ENCODE peak calls at places on chromosomes 6 and 20, in four cellular contexts. One of them, this sample, is unnamed.

GRCh38 chr6:46876126-46876525 is 45.6 kb downstream of the ADGRF5 start:
- DNase-seq in heart left ventricle: peak
- DNase-seq in sigmoid colon: no peak
- DNase-seq in stomach: peak
- DNase-seq in this sample: no peak

GRCh38 chr20:4950437-4950836 is 50.9 kb downstream of the SLC23A2 start:
- DNase-seq in sigmoid colon: no peak
- DNase-seq in heart left ventricle: no peak
- DNase-seq in stomach: no peak
- DNase-seq in this sample: no peak

GRCh38 chr6:6469074-6469473 is 119.4 kb upstream of the LY86 start:
- DNase-seq in sigmoid colon: no peak
- DNase-seq in heart left ventricle: no peak
- DNase-seq in stomach: no peak
- DNase-seq in this sample: no peak

GRCh38 chr6:82348130-82348529 is 15.5 kb upstream of the TPBG start:
- DNase-seq in stomach: no peak
- DNase-seq in sigmoid colon: no peak
- DNase-seq in heart left ventricle: no peak
- DNase-seq in this sample: no peak

GRCh38 chr20:10179574-10180298 is 38.9 kb upstream of the SNAP25 start:
- DNase-seq in heart left ventricle: no peak
- DNase-seq in stomach: no peak
- DNase-seq in sigmoid colon: no peak
- DNase-seq in this sample: no peak

GRCh38 chr20:10461495-10461894 is 26.4 kb downstream of the SLX4IP start:
- DNase-seq in sigmoid colon: no peak
- DNase-seq in heart left ventricle: no peak
- DNase-seq in stomach: no peak
- DNase-seq in this sample: no peak

GRCh38 chr20:62815066-62815991 is 1.5 kb upstream of the COL9A3 start:
- DNase-seq in sigmoid colon: no peak
- DNase-seq in heart left ventricle: no peak
- DNase-seq in stomach: no peak
- DNase-seq in this sample: no peak

GRCh38 chr6:148524976-148525375 is 182.3 kb downstream of the SASH1 start:
- DNase-seq in stomach: no peak
- DNase-seq in heart left ventricle: no peak
- DNase-seq in sigmoid colon: no peak
- DNase-seq in this sample: no peak

GRCh38 chr6:133114973-133115372 is 126.2 kb upstream of the EYA4 start:
- DNase-seq in heart left ventricle: no peak
- DNase-seq in sigmoid colon: no peak
- DNase-seq in stomach: no peak
- DNase-seq in this sample: no peak

GRCh38 chr6:42099340-42100028 is 42.9 kb downstream of the C6orf132 start:
- DNase-seq in heart left ventricle: no peak
- DNase-seq in sigmoid colon: no peak
- DNase-seq in stomach: peak
- DNase-seq in this sample: no peak

GRCh38 chr6:132298344-132298949 is 102.8 kb downstream of the MOXD1 start:
- DNase-seq in stomach: peak
- DNase-seq in sigmoid colon: no peak
- DNase-seq in heart left ventricle: no peak
- DNase-seq in this sample: no peak

GRCh38 chr6:25169551-25170335 is 109.4 kb upstream of the CARMIL1 start:
- DNase-seq in sigmoid colon: no peak
- DNase-seq in stomach: no peak
- DNase-seq in heart left ventricle: no peak
- DNase-seq in this sample: no peak

GRCh38 chr20:21303872-21304586 is 898 bp downstream of the XRN2 start:
- DNase-seq in stomach: no peak
- DNase-seq in heart left ventricle: no peak
- DNase-seq in sigmoid colon: no peak
- DNase-seq in this sample: no peak

GRCh38 chr6:4970739-4971395 is 33.0 kb downstream of the RPP40 start:
- DNase-seq in sigmoid colon: no peak
- DNase-seq in heart left ventricle: no peak
- DNase-seq in stomach: no peak
- DNase-seq in this sample: no peak

GRCh38 chr20:51381557-51381956 is 161.0 kb downstream of the NFATC2 start:
- DNase-seq in sigmoid colon: peak
- DNase-seq in stomach: no peak
- DNase-seq in heart left ventricle: no peak
- DNase-seq in this sample: no peak

GRCh38 chr6:74366634-74367033 is 670.6 kb downstream of the CD109 start:
- DNase-seq in stomach: no peak
- DNase-seq in heart left ventricle: no peak
- DNase-seq in sigmoid colon: no peak
- DNase-seq in this sample: no peak

GRCh38 chr6:15501806-15502450 is 160.9 kb downstream of the DTNBP1 start:
- DNase-seq in stomach: no peak
- DNase-seq in heart left ventricle: no peak
- DNase-seq in sigmoid colon: peak
- DNase-seq in this sample: no peak

GRCh38 chr20:32563311-32564272 is 21.5 kb downstream of the NOL4L start:
- DNase-seq in heart left ventricle: no peak
- DNase-seq in stomach: no peak
- DNase-seq in sigmoid colon: no peak
- DNase-seq in this sample: no peak

GRCh38 chr20:19249515-19249914 is 37.1 kb downstream of the SLC24A3 start:
- DNase-seq in heart left ventricle: no peak
- DNase-seq in stomach: no peak
- DNase-seq in sigmoid colon: no peak
- DNase-seq in this sample: no peak

GRCh38 chr6:137097057-137097456 is 52.3 kb upstream of the IL20RA start:
- DNase-seq in heart left ventricle: no peak
- DNase-seq in stomach: no peak
- DNase-seq in sigmoid colon: no peak
- DNase-seq in this sample: no peak

GRCh38 chr6:164640946-164641345 is 668.5 kb downstream of the C6orf118 start:
- DNase-seq in sigmoid colon: no peak
- DNase-seq in heart left ventricle: no peak
- DNase-seq in stomach: no peak
- DNase-seq in this sample: no peak

GRCh38 chr6:90947184-90948064 is 360.6 kb upstream of the MAP3K7 start:
- DNase-seq in sigmoid colon: no peak
- DNase-seq in stomach: no peak
- DNase-seq in heart left ventricle: no peak
- DNase-seq in this sample: no peak

GRCh38 chr6:17737704-17738252 is 31.1 kb upstream of the NUP153 start:
- DNase-seq in sigmoid colon: no peak
- DNase-seq in stomach: no peak
- DNase-seq in heart left ventricle: no peak
- DNase-seq in this sample: no peak

GRCh38 chr6:2020909-2021308 is 224.5 kb downstream of the GMDS start:
- DNase-seq in stomach: no peak
- DNase-seq in sigmoid colon: no peak
- DNase-seq in heart left ventricle: no peak
- DNase-seq in this sample: no peak

GRCh38 chr6:146913842-146914562 is 290.2 kb upstream of the STXBP5 start:
- DNase-seq in sigmoid colon: peak
- DNase-seq in heart left ventricle: peak
- DNase-seq in stomach: peak
- DNase-seq in this sample: no peak

GRCh38 chr20:57512432-57512831 is 12.5 kb downstream of the CTCFL start:
- DNase-seq in heart left ventricle: no peak
- DNase-seq in stomach: no peak
- DNase-seq in sigmoid colon: no peak
- DNase-seq in this sample: no peak

GRCh38 chr20:44642203-44643153 is 9.0 kb downstream of the ADA start:
- DNase-seq in heart left ventricle: peak
- DNase-seq in sigmoid colon: peak
- DNase-seq in stomach: peak
- DNase-seq in this sample: no peak

GRCh38 chr20:45306431-45306982 is at the start of gene RBPJL:
- DNase-seq in stomach: no peak
- DNase-seq in sigmoid colon: no peak
- DNase-seq in heart left ventricle: no peak
- DNase-seq in this sample: no peak

GRCh38 chr6:10250655-10251220 is 164.1 kb downstream of the TFAP2A start:
- DNase-seq in sigmoid colon: no peak
- DNase-seq in heart left ventricle: no peak
- DNase-seq in stomach: no peak
- DNase-seq in this sample: no peak

GRCh38 chr6:143742070-143742954 is 64.5 kb downstream of the PHACTR2 start:
- DNase-seq in stomach: no peak
- DNase-seq in sigmoid colon: no peak
- DNase-seq in heart left ventricle: no peak
- DNase-seq in this sample: no peak

GRCh38 chr6:71608646-71609045 is 277.7 kb upstream of the RIMS1 start:
- DNase-seq in stomach: no peak
- DNase-seq in heart left ventricle: no peak
- DNase-seq in sigmoid colon: no peak
- DNase-seq in this sample: no peak

GRCh38 chr20:37413023-37413334 is 67.0 kb downstream of the SRC start:
- DNase-seq in heart left ventricle: no peak
- DNase-seq in stomach: no peak
- DNase-seq in sigmoid colon: no peak
- DNase-seq in this sample: no peak

GRCh38 chr6:152552616-152553209 is 84.4 kb downstream of the SYNE1 start:
- DNase-seq in heart left ventricle: peak
- DNase-seq in stomach: peak
- DNase-seq in sigmoid colon: peak
- DNase-seq in this sample: no peak

GRCh38 chr6:46393161-46393939 is 97.9 kb downstream of the RCAN2 start:
- DNase-seq in sigmoid colon: no peak
- DNase-seq in stomach: peak
- DNase-seq in heart left ventricle: no peak
- DNase-seq in this sample: no peak

GRCh38 chr6:30378290-30378937 is 33.5 kb downstream of the RPP21 start:
- DNase-seq in sigmoid colon: no peak
- DNase-seq in stomach: no peak
- DNase-seq in heart left ventricle: no peak
- DNase-seq in this sample: no peak

GRCh38 chr6:13712485-13712990 is 903 bp upstream of the RANBP9 start:
- DNase-seq in sigmoid colon: no peak
- DNase-seq in heart left ventricle: no peak
- DNase-seq in stomach: no peak
- DNase-seq in this sample: no peak

GRCh38 chr6:13711384-13711725 is 280 bp downstream of the RANBP9 start:
- DNase-seq in heart left ventricle: no peak
- DNase-seq in sigmoid colon: no peak
- DNase-seq in stomach: no peak
- DNase-seq in this sample: no peak

GRCh38 chr6:13710552-13711383 is 867 bp downstream of the RANBP9 start:
- DNase-seq in stomach: peak
- DNase-seq in sigmoid colon: no peak
- DNase-seq in heart left ventricle: peak
- DNase-seq in this sample: no peak

GRCh38 chr6:13709698-13710551 is 1.7 kb downstream of the RANBP9 start:
- DNase-seq in stomach: no peak
- DNase-seq in sigmoid colon: no peak
- DNase-seq in heart left ventricle: no peak
- DNase-seq in this sample: no peak

GRCh38 chr6:13711726-13712484 is at the start of gene RANBP9:
- DNase-seq in sigmoid colon: peak
- DNase-seq in stomach: peak
- DNase-seq in heart left ventricle: peak
- DNase-seq in this sample: no peak
- TF ChIP-seq POLR2A in sigmoid colon: peak
- TF ChIP-seq POLR2A in stomach: no peak
- TF ChIP-seq POLR2A in heart left ventricle: no peak
- TF ChIP-seq POLR2A in this sample: no peak

GRCh38 chr6:14146459-14147096 is 29.0 kb downstream of the CD83 start:
- DNase-seq in stomach: no peak
- DNase-seq in sigmoid colon: no peak
- DNase-seq in heart left ventricle: no peak
- DNase-seq in this sample: no peak

GRCh38 chr6:14141531-14141930 is 24.0 kb downstream of the CD83 start:
- DNase-seq in heart left ventricle: no peak
- DNase-seq in stomach: no peak
- DNase-seq in sigmoid colon: no peak
- DNase-seq in this sample: no peak

GRCh38 chr6:14143305-14143704 is 25.7 kb downstream of the CD83 start:
- DNase-seq in sigmoid colon: no peak
- DNase-seq in stomach: no peak
- DNase-seq in heart left ventricle: no peak
- DNase-seq in this sample: no peak

GRCh38 chr6:14144678-14145113 is 27.1 kb downstream of the CD83 start:
- DNase-seq in heart left ventricle: peak
- DNase-seq in sigmoid colon: peak
- DNase-seq in stomach: peak
- DNase-seq in this sample: no peak

GRCh38 chr6:14142816-14143215 is 25.2 kb downstream of the CD83 start:
- DNase-seq in sigmoid colon: no peak
- DNase-seq in heart left ventricle: no peak
- DNase-seq in stomach: no peak
- DNase-seq in this sample: no peak
- H3K27ac ChIP-seq in sigmoid colon: no peak
- H3K27ac ChIP-seq in heart left ventricle: no peak
- H3K27ac ChIP-seq in stomach: no peak
- H3K27ac ChIP-seq in this sample: no peak

DNA sequence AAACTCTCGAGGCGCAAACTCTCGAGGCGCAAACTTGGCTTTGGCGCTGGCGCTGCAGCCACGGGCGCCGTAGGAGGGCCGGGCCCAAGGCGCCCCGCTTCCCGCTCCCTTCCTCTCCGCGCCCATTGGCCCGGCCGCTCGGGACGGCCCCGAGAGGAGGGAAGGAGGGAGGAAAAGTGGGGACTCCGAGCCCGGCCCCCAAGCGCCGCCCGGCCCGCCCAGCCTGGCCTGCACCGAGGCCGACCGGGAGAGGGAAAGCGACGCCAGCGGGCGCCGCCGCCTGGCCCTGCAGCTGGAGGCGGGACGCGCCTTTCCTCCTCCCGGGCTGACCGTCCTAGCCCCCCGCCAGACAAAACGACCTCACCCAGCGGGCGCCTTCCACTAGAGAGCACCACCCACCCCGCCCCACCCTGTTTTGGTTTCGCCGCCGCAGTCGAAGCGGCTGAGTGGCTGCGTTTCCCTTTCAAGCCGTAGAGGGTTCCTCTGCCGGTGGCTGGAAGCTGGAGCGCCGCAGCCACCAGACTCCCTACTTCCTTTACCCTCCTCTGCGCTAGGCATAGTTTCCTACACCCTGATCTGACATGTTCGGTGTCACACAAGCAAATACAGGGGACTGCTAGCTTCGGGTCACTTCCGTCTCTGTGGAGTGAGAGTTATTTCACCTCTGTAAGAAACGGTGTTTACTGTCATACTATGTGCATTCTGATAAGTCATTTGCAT is at the start of gene MBOAT1:
- DNase-seq in sigmoid colon: peak
- DNase-seq in heart left ventricle: peak
- DNase-seq in stomach: peak
- DNase-seq in this sample: no peak
- TF ChIP-seq POLR2A in sigmoid colon: peak
- TF ChIP-seq POLR2A in heart left ventricle: no peak
- TF ChIP-seq POLR2A in stomach: no peak
- TF ChIP-seq POLR2A in this sample: peak

GRCh38 chr20:24985802-24986201 is 6.7 kb downstream of the APMAP start:
- DNase-seq in sigmoid colon: peak
- DNase-seq in stomach: peak
- DNase-seq in heart left ventricle: no peak
- DNase-seq in this sample: peak
- H3K27ac ChIP-seq in sigmoid colon: no peak
- H3K27ac ChIP-seq in stomach: no peak
- H3K27ac ChIP-seq in heart left ventricle: peak
- H3K27ac ChIP-seq in this sample: no peak

This sample was measured in vagina.